ENCODE peak calls at places on chromosomes 7 and 10, in nine cellular contexts. Q is HFF-Myc, G is fibroblast of lung, O is fibroblast of pulmonary artery, W is Caco-2, M is AG09309, L is astrocyte of the cerebellum, Y is cardiac muscle cell, D is fibroblast of mammary gland. Z is an unnamed sample.

GRCh38 chr7:146375155-146375554 is 258.6 kb downstream of the CNTNAP2 start:
- DNase-seq in Q (no peak), G (no peak), O (no peak), W (no peak), M (no peak), L (no peak), Y (no peak), D (no peak), Z (no peak)

GRCh38 chr7:2947381-2947780 is 96.3 kb downstream of the CARD11 start:
- DNase-seq in Q (no peak), G (no peak), O (no peak), W (no peak), M (no peak), L (no peak), Y (no peak), D (no peak), Z (no peak)

GRCh38 chr10:45602082-45602730 is 70.4 kb downstream of the ZFAND4 start:
- DNase-seq in Q (peak), G (peak), O (peak), W (no peak), M (no peak), L (peak), Y (peak), D (peak), Z (no peak)

GRCh38 chr10:91409069-91409868 is 875 bp upstream of the HECTD2 start:
- DNase-seq in Q (no peak), G (peak), O (peak), W (peak), M (peak), L (peak), Y (peak), D (peak), Z (peak)

GRCh38 chr7:149753370-149754233 is 19.8 kb downstream of the ZNF467 start:
- DNase-seq in Q (no peak), G (no peak), O (peak), W (peak), M (no peak), L (peak), Y (peak), D (peak), Z (no peak)

GRCh38 chr7:32142649-32143048 is 72.4 kb upstream of the PDE1C start:
- DNase-seq in Q (no peak), G (peak), O (peak), W (no peak), M (no peak), L (peak), Y (peak), D (peak), Z (no peak)

GRCh38 chr10:74993649-74994048 is 117.8 kb upstream of the SAMD8 start:
- DNase-seq in Q (no peak), G (no peak), O (no peak), W (no peak), M (no peak), L (no peak), Y (no peak), D (no peak), Z (no peak)

GRCh38 chr7:36962367-36962766 is 238.1 kb upstream of the AOAH start:
- DNase-seq in Q (no peak), G (peak), O (no peak), W (no peak), M (no peak), L (peak), Y (no peak), D (no peak), Z (no peak)

GRCh38 chr7:95520136-95520535 is 34.4 kb downstream of the ASB4 start:
- DNase-seq in Q (no peak), G (no peak), O (no peak), W (no peak), M (no peak), L (no peak), Y (no peak), D (no peak), Z (no peak)

GRCh38 chr7:150448789-150449147 is 1.7 kb upstream of the GIMAP8 start:
- DNase-seq in Q (no peak), G (peak), O (peak), W (peak), M (no peak), L (peak), Y (peak), D (peak), Z (peak)

DNA sequence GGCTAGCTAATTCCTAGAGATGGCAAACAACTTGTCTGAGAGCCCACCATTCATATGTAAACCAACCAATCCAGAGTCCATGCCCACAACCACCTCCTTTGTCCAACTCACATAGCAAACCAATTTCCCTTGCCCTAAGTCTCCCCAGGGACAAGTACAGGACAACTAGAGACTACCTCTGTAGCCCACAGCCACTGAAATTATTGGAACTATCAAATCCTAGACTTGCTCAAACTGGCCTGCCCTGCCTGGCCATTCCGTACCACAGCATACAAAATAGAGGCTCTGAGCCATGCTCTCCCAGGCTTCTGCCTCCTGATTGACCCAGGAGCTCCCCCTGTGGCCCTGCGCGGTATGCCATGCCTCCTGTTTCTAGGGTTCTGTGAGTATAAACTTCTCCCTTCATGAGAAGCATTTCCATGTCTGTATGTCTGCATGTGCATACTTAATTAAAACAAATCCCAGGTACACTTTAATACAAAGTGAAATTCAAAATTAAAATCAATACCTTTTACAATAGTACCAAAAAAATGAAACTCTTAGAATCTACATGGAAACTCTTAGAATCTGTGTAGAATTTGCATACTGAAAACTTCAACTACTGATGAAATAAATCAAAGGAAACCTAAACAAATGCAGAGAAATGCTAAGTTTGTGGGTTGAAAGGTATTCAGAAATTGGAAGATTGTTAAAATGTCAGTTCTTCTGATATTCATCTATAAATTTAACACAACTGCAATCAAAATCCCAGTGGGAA is 4.0 kb upstream of the HECW1 start:
- DNase-seq in Q (peak), G (peak), O (peak), W (peak), M (no peak), L (peak), Y (peak), D (peak), Z (peak)
- TF ChIP-seq CTCF in Q (peak), G (peak), O (peak), W (peak), M (peak), L (peak), Y (peak), D (peak), Z (peak)

DNA sequence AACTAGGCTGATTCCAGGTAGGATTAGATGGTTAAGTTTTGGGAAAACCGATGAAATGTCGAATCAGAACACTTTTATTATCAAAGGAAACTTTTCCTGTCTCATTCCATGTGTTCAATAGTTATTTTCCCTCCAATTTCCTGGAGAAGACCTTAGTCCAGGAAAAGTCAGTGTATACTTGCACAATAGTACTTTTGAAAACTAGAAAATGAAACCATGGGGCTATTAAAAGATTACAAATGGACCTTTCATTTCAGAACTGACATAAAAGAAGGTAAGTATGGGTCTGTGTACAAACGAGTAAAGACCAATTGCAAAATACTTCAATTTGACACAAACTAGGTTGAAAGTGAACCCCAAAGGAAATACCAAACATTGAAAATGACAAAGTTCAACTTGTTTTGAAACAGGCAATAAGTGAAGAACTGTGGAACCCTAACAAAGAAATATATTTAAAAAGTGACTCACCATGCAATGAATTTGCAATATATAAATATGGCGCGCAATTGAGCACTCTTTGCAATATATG is 2.1 kb downstream of the AVPI1 start:
- DNase-seq in Q (no peak), G (no peak), O (peak), W (no peak), M (no peak), L (no peak), Y (peak), D (peak), Z (no peak)
- H3K4me3 ChIP-seq in Q (peak), G (peak), O (peak), W (peak), M (peak), L (no peak), Y (no peak), D (peak), Z (no peak)

DNA sequence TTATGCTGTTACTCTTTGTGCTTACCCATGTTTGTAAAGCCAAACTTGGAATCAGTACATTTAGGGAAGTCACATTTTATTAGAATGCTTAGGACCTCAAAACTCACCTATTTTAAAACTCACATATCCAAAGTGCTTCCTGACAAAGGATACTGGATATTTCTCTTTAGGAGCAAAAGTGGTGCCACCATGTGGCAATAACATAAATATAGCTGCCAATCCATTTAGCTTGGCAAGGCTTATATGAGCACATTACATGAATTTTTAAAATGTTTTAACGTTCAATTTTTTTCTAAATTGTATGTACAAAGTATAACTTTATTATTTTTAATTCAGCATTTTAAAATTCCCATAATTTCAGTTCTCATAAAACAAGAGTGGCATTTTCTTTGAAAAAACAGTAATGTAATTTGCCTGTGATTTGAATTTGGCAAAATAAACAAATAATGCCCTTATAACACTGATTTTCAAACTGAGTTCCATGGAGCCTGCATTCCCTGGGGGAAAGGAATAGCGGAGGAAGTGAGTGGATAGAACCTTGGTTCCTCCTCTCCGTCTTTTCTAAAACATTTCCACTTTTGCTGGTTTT is 75.4 kb downstream of the HDAC9 start:
- DNase-seq in Q (peak), G (peak), O (peak), W (peak), M (peak), L (peak), Y (peak), D (peak), Z (no peak)
- TF ChIP-seq CTCF in Q (peak), G (peak), O (peak), W (no peak), M (peak), L (peak), Y (peak), D (peak), Z (no peak)

GRCh38 chr7:105680505-105681187 is 99.4 kb upstream of the EFCAB10 start:
- DNase-seq in Q (no peak), G (no peak), O (no peak), W (no peak), M (no peak), L (no peak), Y (peak), D (peak), Z (no peak)

GRCh38 chr7:105677395-105677701 is 96.1 kb upstream of the EFCAB10 start:
- DNase-seq in Q (no peak), G (no peak), O (no peak), W (no peak), M (no peak), L (no peak), Y (no peak), D (no peak), Z (no peak)

GRCh38 chr7:105675873-105676484 is 94.7 kb upstream of the EFCAB10 start:
- DNase-seq in Q (no peak), G (no peak), O (no peak), W (no peak), M (no peak), L (no peak), Y (no peak), D (no peak), Z (peak)

GRCh38 chr7:105678811-105679495 is 97.7 kb upstream of the EFCAB10 start:
- DNase-seq in Q (no peak), G (peak), O (peak), W (no peak), M (no peak), L (no peak), Y (peak), D (peak), Z (peak)

DNA sequence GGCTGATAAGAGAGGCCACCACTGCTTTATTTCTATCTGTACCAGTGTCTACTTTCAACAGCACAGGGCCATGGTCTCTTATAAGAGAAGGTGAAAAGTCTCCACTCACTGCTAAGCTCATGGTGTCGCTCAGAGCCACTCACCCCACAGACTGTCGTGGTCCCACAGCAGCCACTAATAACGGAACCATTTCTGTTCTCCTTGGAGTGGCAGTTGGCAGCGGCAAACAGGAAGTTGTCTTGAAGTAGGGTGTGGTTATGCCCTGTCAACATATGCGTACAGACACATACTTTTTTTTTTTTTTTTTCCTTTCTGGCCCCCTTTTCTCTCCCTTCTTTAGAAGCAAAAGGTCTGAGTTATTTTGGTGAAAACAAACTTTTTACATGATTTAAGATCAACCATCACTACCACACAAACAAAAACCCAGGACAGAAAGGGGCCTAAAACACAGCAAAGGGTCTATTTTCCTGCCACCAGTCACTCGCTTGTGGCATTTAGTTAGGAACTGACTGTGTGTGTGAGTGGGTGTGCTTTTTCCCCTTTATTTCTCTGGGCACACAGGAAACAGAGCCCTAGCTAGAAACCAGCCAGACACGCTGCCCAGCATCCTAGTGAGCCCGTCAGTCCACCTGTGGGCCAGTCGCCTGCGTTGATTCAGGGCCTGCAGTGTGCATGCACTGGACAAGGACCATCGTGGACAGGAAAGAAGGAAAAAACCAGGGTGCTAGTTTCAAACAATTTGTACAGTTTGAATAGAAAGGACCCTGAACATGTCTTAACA is 96.7 kb upstream of the EFCAB10 start:
- DNase-seq in Q (no peak), G (no peak), O (no peak), W (no peak), M (no peak), L (no peak), Y (no peak), D (no peak), Z (peak)
- H3K4me3 ChIP-seq in Q (no peak), G (no peak), O (no peak), W (no peak), M (no peak), L (no peak), Y (no peak), D (no peak), Z (peak)